ENCODE peak calls at places on chromosomes 16 and 17, in nine cellular contexts. D is occipital lobe; J is AG08395; C is CD8-positive, alpha-beta memory T cell; P is hepatic stellate cell; I is head of caudate nucleus; Z is GM03348; G is iPS-NIHi11; T is foreskin fibroblast. B is an unnamed sample.

GRCh38 chr17:59626756-59627155 is 7.1 kb downstream of the CLTC start:
- DNase-seq in D (no peak), J (no peak), C (no peak), P (no peak), I (no peak), Z (no peak), G (no peak), T (no peak), B (no peak)

GRCh38 chr17:48731355-48731754 is 2.8 kb upstream of the HOXB13 start:
- DNase-seq in D (no peak), J (no peak), C (no peak), P (no peak), I (no peak), Z (no peak), G (no peak), T (no peak), B (no peak)

GRCh38 chr16:2895813-2896212 is 12.8 kb downstream of the FLYWCH2 start:
- DNase-seq in D (no peak), J (peak), C (no peak), P (peak), I (no peak), Z (no peak), G (no peak), T (peak), B (no peak)

GRCh38 chr17:28478940-28479615 is 5.6 kb downstream of the SLC13A2 start:
- DNase-seq in D (no peak), J (no peak), C (no peak), P (no peak), I (no peak), Z (no peak), G (no peak), T (peak), B (no peak)

GRCh38 chr17:20114466-20114865 is 105.3 kb downstream of the SPECC1 start:
- DNase-seq in D (no peak), J (no peak), C (no peak), P (no peak), I (no peak), Z (no peak), G (no peak), T (peak), B (no peak)

GRCh38 chr16:52861614-52862022 is 191.1 kb downstream of the CHD9NB start:
- DNase-seq in D (peak), J (no peak), C (no peak), P (no peak), I (no peak), Z (no peak), G (peak), T (peak), B (peak)

GRCh38 chr17:82120148-82120547 is 22.1 kb upstream of the FASN start:
- DNase-seq in D (no peak), J (peak), C (no peak), P (no peak), I (peak), Z (no peak), G (no peak), T (peak), B (no peak)

GRCh38 chr16:67013238-67013822 is 15.6 kb upstream of the CBFB start:
- DNase-seq in D (no peak), J (no peak), C (no peak), P (no peak), I (peak), Z (no peak), G (no peak), T (no peak), B (peak)

GRCh38 chr16:82728901-82729300 is 102.1 kb downstream of the CDH13 start:
- DNase-seq in D (no peak), J (no peak), C (no peak), P (no peak), I (no peak), Z (no peak), G (no peak), T (no peak), B (no peak)

GRCh38 chr16:35365675-35366074 is 1906.3 kb downstream of the TP53TG3F start:
- DNase-seq in D (no peak), J (no peak), C (no peak), P (no peak), I (no peak), Z (no peak), G (no peak), T (no peak), B (no peak)

GRCh38 chr17:64212122-64212521 is 50.9 kb downstream of the TEX2 start:
- DNase-seq in D (no peak), J (peak), C (no peak), P (peak), I (no peak), Z (peak), G (no peak), T (peak), B (no peak)

GRCh38 chr17:18186271-18186982 is 2.8 kb downstream of the ALKBH5 start:
- DNase-seq in D (no peak), J (peak), C (no peak), P (no peak), I (no peak), Z (peak), G (no peak), T (peak), B (no peak)

GRCh38 chr16:22123759-22124490 is 31.6 kb downstream of the VWA3A start:
- DNase-seq in D (no peak), J (no peak), C (no peak), P (no peak), I (no peak), Z (no peak), G (peak), T (no peak), B (no peak)

GRCh38 chr17:78781339-78782304 is at the start of gene CYTH1:
- DNase-seq in D (no peak), J (no peak), C (no peak), P (no peak), I (peak), Z (peak), G (peak), T (peak), B (peak)